ENCODE peak calls at places on chromosomes 13 and 19, in five cellular contexts. B is thoracic aorta, Q is putamen, E is NCI-H69, U is cardiac muscle cell. O is an unnamed sample.

GRCh38 chr19:35352448-35353304 is 5.0 kb downstream of the FFAR1 start:
- DNase-seq in U (peak), Q (peak), E (peak), B (no peak), O (peak)

GRCh38 chr13:100523437-100523836 is 65.2 kb downstream of the GGACT start:
- DNase-seq in E (peak), U (no peak), B (no peak), Q (no peak), O (no peak)

GRCh38 chr19:14699641-14700040 is 9.8 kb downstream of the ZNF333 start:
- DNase-seq in B (no peak), U (no peak), Q (no peak), E (no peak), O (no peak)

GRCh38 chr19:39524495-39524894 is 8.2 kb downstream of the EID2B start:
- DNase-seq in Q (no peak), E (no peak), U (no peak), B (no peak), O (no peak)

GRCh38 chr13:109738298-109738746 is 48.1 kb downstream of the IRS2 start:
- DNase-seq in B (no peak), E (no peak), U (no peak), Q (no peak), O (no peak)

GRCh38 chr19:17479325-17479791 is 9.0 kb downstream of the SLC27A1 start:
- DNase-seq in U (peak), Q (peak), E (no peak), B (no peak), O (no peak)

GRCh38 chr13:29849071-29849541 is 1.3 kb downstream of the UBL3 start:
- DNase-seq in E (peak), B (no peak), U (peak), Q (peak), O (peak)

GRCh38 chr13:90792335-90792734 is 555.2 kb upstream of the MIR17HG start:
- DNase-seq in Q (no peak), U (no peak), B (no peak), E (no peak), O (no peak)

GRCh38 chr19:49613374-49613773 is 22.4 kb downstream of the PRR12 start:
- DNase-seq in E (peak), B (no peak), Q (no peak), U (no peak), O (no peak)

GRCh38 chr13:47249296-47249695 is 352.4 kb upstream of the HTR2A start:
- DNase-seq in B (no peak), U (no peak), Q (no peak), E (no peak), O (no peak)

GRCh38 chr13:31005066-31005465 is 72.6 kb downstream of the TEX26 start:
- DNase-seq in U (no peak), E (no peak), B (no peak), Q (no peak), O (no peak)

GRCh38 chr13:39881887-39882286 is 226.4 kb downstream of the COG6 start:
- DNase-seq in E (no peak), B (no peak), U (no peak), Q (no peak), O (no peak)

GRCh38 chr19:57227461-57227860 is 3.4 kb upstream of the AURKC start:
- DNase-seq in E (no peak), B (no peak), Q (no peak), U (no peak), O (no peak)

GRCh38 chr13:71067164-71067815 is 799.7 kb downstream of the DACH1 start:
- DNase-seq in Q (no peak), E (peak), B (no peak), U (no peak), O (no peak)

GRCh38 chr19:38831142-38831605 is 420 bp downstream of the ECH1 start:
- DNase-seq in U (peak), E (peak), B (peak), Q (no peak), O (peak)

GRCh38 chr19:42067315-42067888 is 2.6 kb downstream of the GRIK5 start:
- DNase-seq in Q (no peak), U (no peak), B (no peak), E (no peak), O (no peak)

GRCh38 chr13:102402292-102402691 is 444 bp upstream of the FGF14 start:
- DNase-seq in U (peak), B (no peak), E (peak), Q (peak), O (peak)

GRCh38 chr19:8811315-8812172 is 20.6 kb downstream of the ZNF558 start:
- DNase-seq in B (no peak), E (no peak), Q (no peak), U (no peak), O (no peak)

GRCh38 chr13:50079278-50080157 is 64.3 kb downstream of the KCNRG start:
- DNase-seq in Q (no peak), U (no peak), B (no peak), E (peak), O (no peak)

GRCh38 chr13:75869981-75870380 is 233.9 kb downstream of the LMO7 start:
- DNase-seq in E (peak), Q (no peak), B (no peak), U (no peak), O (no peak)

GRCh38 chr19:2014731-2015610 is 543 bp downstream of the BTBD2 start:
- DNase-seq in Q (no peak), E (peak), U (peak), B (no peak), O (no peak)

GRCh38 chr13:60590775-60591174 is 193.8 kb downstream of the TDRD3 start:
- DNase-seq in Q (peak), U (no peak), E (peak), B (no peak), O (no peak)

GRCh38 chr13:111241862-111242261 is 78.6 kb upstream of the TEX29 start:
- DNase-seq in Q (no peak), U (no peak), B (no peak), E (no peak), O (peak)

GRCh38 chr19:24140099-24140498 is 53.1 kb downstream of the ZNF254 start:
- DNase-seq in Q (no peak), B (no peak), U (peak), E (peak), O (no peak)

GRCh38 chr13:71979616-71980015 is 112.6 kb upstream of the DACH1 start:
- DNase-seq in E (peak), Q (no peak), U (no peak), B (no peak), O (no peak)

GRCh38 chr13:107461751-107462150 is 753.6 kb downstream of the LIG4 start:
- DNase-seq in E (peak), Q (no peak), U (no peak), B (no peak), O (no peak)

GRCh38 chr13:34678154-34678553 is 263.9 kb upstream of the NBEA start:
- DNase-seq in U (peak), E (no peak), Q (no peak), B (no peak), O (no peak)

GRCh38 chr19:4061683-4062575 is 4.8 kb downstream of the ZBTB7A start:
- DNase-seq in Q (no peak), E (peak), B (no peak), U (no peak), O (no peak)

GRCh38 chr13:75175575-75175974 is 306.4 kb downstream of the TBC1D4 start:
- DNase-seq in Q (no peak), E (no peak), B (no peak), U (peak), O (no peak)

GRCh38 chr19:29122185-29122584 is 90.8 kb downstream of the UQCRFS1 start:
- DNase-seq in U (no peak), B (no peak), E (no peak), Q (no peak), O (no peak)

GRCh38 chr13:78319101-78319627 is 284.2 kb downstream of the POU4F1 start:
- DNase-seq in Q (no peak), E (no peak), B (no peak), U (no peak), O (no peak)

GRCh38 chr13:111650626-111651025 is 330.2 kb downstream of the TEX29 start:
- DNase-seq in Q (no peak), B (no peak), U (no peak), E (no peak), O (no peak)

GRCh38 chr19:8342316-8342683 is 762 bp downstream of the KANK3 start:
- DNase-seq in U (no peak), E (no peak), Q (no peak), B (no peak), O (no peak)

GRCh38 chr13:88979465-88980180 is 1308.5 kb downstream of the SLITRK5 start:
- DNase-seq in U (peak), Q (no peak), E (peak), B (no peak), O (no peak)

GRCh38 chr19:54473071-54473941 is at the start of gene CDC42EP5:
- DNase-seq in Q (no peak), U (peak), E (peak), B (no peak), O (no peak)

GRCh38 chr19:33406521-33407139 is 33.1 kb downstream of the CEBPG start:
- DNase-seq in B (peak), Q (no peak), U (peak), E (peak), O (no peak)

GRCh38 chr19:29712744-29713516 is 2.1 kb downstream of the C19orf12 start:
- DNase-seq in E (no peak), Q (no peak), B (no peak), U (no peak), O (no peak)

GRCh38 chr13:59681630-59682311 is 482.0 kb downstream of the DIAPH3 start:
- DNase-seq in Q (no peak), E (peak), B (no peak), U (no peak), O (no peak)

GRCh38 chr19:2469102-2469914 is 6.6 kb upstream of the GADD45B start:
- DNase-seq in U (peak), Q (no peak), E (no peak), B (no peak), O (no peak)